ENCODE peak calls at places on chromosomes 6 and 20, in five cellular contexts. Q, V, X, D and K are unnamed samples.

GRCh38 chr6:33663028-33663427 is 41.9 kb downstream of the ITPR3 start:
- DNase-seq in D (no peak), Q (no peak), X (no peak), V (no peak), K (no peak)

GRCh38 chr20:11114382-11114781 is 440.6 kb upstream of the JAG1 start:
- DNase-seq in X (no peak), Q (no peak), V (no peak), D (no peak), K (no peak)

GRCh38 chr6:46815130-46815529 is 21.9 kb downstream of the MEP1A start:
- DNase-seq in Q (no peak), D (no peak), X (peak; percentile 67), V (no peak), K (no peak)

GRCh38 chr6:42434237-42434636 is 17.5 kb downstream of the TRERF1 start:
- DNase-seq in V (no peak), D (no peak), X (no peak), Q (no peak), K (no peak)

GRCh38 chr20:46746972-46747371 is 37.5 kb downstream of the SLC2A10 start:
- DNase-seq in X (peak; percentile 19), V (no peak), D (no peak), Q (no peak), K (no peak)

GRCh38 chr6:137493218-137494038 is 766 bp downstream of the OLIG3 start:
- DNase-seq in X (no peak), Q (no peak), V (peak; percentile 57), D (no peak), K (peak; percentile 86)

GRCh38 chr20:38302721-38303120 is 1.2 kb upstream of the BPI start:
- DNase-seq in V (no peak), X (no peak), Q (no peak), D (no peak), K (peak; percentile 74)

GRCh38 chr6:118506071-118506638 is 41.9 kb upstream of the PLN start:
- DNase-seq in D (no peak), Q (no peak), X (no peak), V (no peak), K (no peak)

GRCh38 chr6:95387845-95388244 is 189.5 kb upstream of the MANEA start:
- DNase-seq in Q (no peak), D (no peak), X (no peak), V (no peak), K (no peak)

GRCh38 chr6:626236-626635 is 30.7 kb downstream of the HUS1B start:
- DNase-seq in V (no peak), X (no peak), D (no peak), Q (no peak), K (no peak)

GRCh38 chr6:30793521-30794194 is 49.3 kb upstream of the IER3 start:
- DNase-seq in X (no peak), Q (peak; percentile 57), D (no peak), V (no peak), K (no peak)

GRCh38 chr6:149860834-149861602 is 3.1 kb downstream of the LRP11 start:
- DNase-seq in Q (no peak), D (no peak), V (no peak), X (no peak), K (no peak)

GRCh38 chr6:129398764-129399163 is 311.2 kb downstream of the ARHGAP18 start:
- DNase-seq in X (no peak), Q (no peak), D (no peak), V (no peak), K (no peak)

GRCh38 chr6:53378208-53378607 is 29.5 kb upstream of the ELOVL5 start:
- DNase-seq in X (no peak), V (no peak), Q (no peak), D (no peak), K (no peak)

GRCh38 chr6:28474441-28475219 is 31.3 kb upstream of the ZSCAN23 start:
- DNase-seq in D (no peak), Q (peak; percentile 76), X (no peak), V (no peak), K (peak; percentile 65)

GRCh38 chr6:130906736-130907381 is 79.7 kb downstream of the SMLR1 start:
- DNase-seq in Q (no peak), X (no peak), V (no peak), D (no peak), K (no peak)

GRCh38 chr6:151992091-151992490 is 184.6 kb downstream of the ESR1 start:
- DNase-seq in Q (no peak), X (no peak), D (no peak), V (no peak), K (no peak)

GRCh38 chr6:162421004-162421403 is 306.6 kb downstream of the PRKN start:
- DNase-seq in Q (no peak), X (no peak), V (no peak), D (no peak), K (no peak)

GRCh38 chr6:118980063-118980462 is 45.1 kb upstream of the MCM9 start:
- DNase-seq in V (no peak), Q (no peak), X (peak; percentile 9), D (peak; percentile 31), K (no peak)

GRCh38 chr6:116557863-116558262 is 4.3 kb downstream of the CALHM4 start:
- DNase-seq in Q (no peak), X (no peak), V (no peak), D (peak; percentile 73), K (no peak)

GRCh38 chr20:41133709-41134361 is 3.5 kb upstream of the PLCG1 start:
- DNase-seq in X (peak; percentile 9), Q (peak; percentile 94), V (no peak), D (no peak), K (no peak)

GRCh38 chr20:54025166-54025835 is 45.1 kb downstream of the BCAS1 start:
- DNase-seq in X (no peak), Q (no peak), D (no peak), V (no peak), K (peak; percentile 50)

GRCh38 chr6:24683297-24684296 is 16.7 kb downstream of the ACOT13 start:
- DNase-seq in Q (no peak), V (no peak), D (no peak), X (no peak), K (peak; percentile 13)

GRCh38 chr6:170206317-170206621 is 84.6 kb downstream of the DLL1 start:
- DNase-seq in V (no peak), D (no peak), X (no peak), Q (no peak), K (no peak)

GRCh38 chr20:33954504-33954903 is 39.2 kb upstream of the RALY start:
- DNase-seq in V (no peak), X (no peak), D (no peak), Q (no peak), K (no peak)

GRCh38 chr20:39042279-39043150 is 80.4 kb downstream of the DHX35 start:
- DNase-seq in Q (no peak), V (no peak), X (no peak), D (no peak), K (no peak)

GRCh38 chr20:8670900-8671229 is 398.0 kb upstream of the PLCB4 start:
- DNase-seq in D (no peak), X (no peak), V (no peak), Q (no peak), K (no peak)

GRCh38 chr6:32436995-32437836 is 2.5 kb upstream of the HLA-DRA start:
- DNase-seq in V (no peak), D (no peak), Q (peak; percentile 95), X (no peak), K (no peak)

GRCh38 chr20:4167261-4168004 is 152.1 kb upstream of the RNF24 start:
- DNase-seq in D (no peak), V (no peak), X (no peak), Q (no peak), K (peak; percentile 89)

GRCh38 chr6:83176256-83176655 is 16.8 kb downstream of the PGM3 start:
- DNase-seq in Q (no peak), X (no peak), V (no peak), D (no peak), K (no peak)
- H3K36me3 ChIP-seq in Q (peaks cover 16% of the 10 kb centered on the region), X (no peaks in the 10 kb centered on the region), V (no peaks in the 10 kb centered on the region), D (peaks cover 64% of the 10 kb centered on the region), K (peaks cover 27% of the 10 kb centered on the region)

GRCh38 chr20:51456511-51457280 is 85.8 kb downstream of the NFATC2 start:
- DNase-seq in Q (no peak), D (peak; percentile 96), V (peak; percentile 89), X (peak; percentile 89), K (peak; percentile 78)

GRCh38 chr20:51454250-51454865 is 88.2 kb downstream of the NFATC2 start:
- DNase-seq in V (no peak), D (no peak), X (no peak), Q (no peak), K (no peak)

GRCh38 chr20:51458751-51459439 is 83.6 kb downstream of the NFATC2 start:
- DNase-seq in Q (no peak), X (no peak), D (no peak), V (no peak), K (no peak)

GRCh38 chr20:51460163-51460562 is 82.4 kb downstream of the NFATC2 start:
- DNase-seq in Q (no peak), X (no peak), D (no peak), V (no peak), K (no peak)

GRCh38 chr20:51457281-51457932 is 85.1 kb downstream of the NFATC2 start:
- DNase-seq in Q (no peak), D (peak; percentile 73), V (peak; percentile 76), X (no peak), K (no peak)
- H3K36me3 ChIP-seq in Q (peaks cover 6% of the 10 kb centered on the region), D (no peaks in the 10 kb centered on the region), V (no peaks in the 10 kb centered on the region), X (no peaks in the 10 kb centered on the region), K (no peaks in the 10 kb centered on the region)

GRCh38 chr20:62282103-62282502 is 20.7 kb upstream of the ADRM1 start:
- DNase-seq in X (no peak), V (no peak), D (no peak), Q (no peak), K (no peak)

GRCh38 chr20:62284448-62284847 is 18.3 kb upstream of the ADRM1 start:
- DNase-seq in X (no peak), V (no peak), Q (no peak), D (no peak), K (no peak)

GRCh38 chr20:62282877-62283503 is 19.8 kb upstream of the ADRM1 start:
- DNase-seq in V (peak; percentile 35), X (no peak), D (peak; percentile 80), Q (no peak), K (no peak)

GRCh38 chr20:62280303-62280702 is 22.5 kb upstream of the ADRM1 start:
- DNase-seq in V (no peak), X (no peak), D (no peak), Q (no peak), K (no peak)

GRCh38 chr20:62281161-62281933 is 21.4 kb upstream of the ADRM1 start:
- DNase-seq in X (no peak), V (no peak), Q (no peak), D (no peak), K (no peak)
- H3K36me3 ChIP-seq in X (no peaks in the 10 kb centered on the region), V (peaks cover 26% of the 10 kb centered on the region), Q (peaks cover 20% of the 10 kb centered on the region), D (peaks cover 63% of the 10 kb centered on the region), K (peaks cover 26% of the 10 kb centered on the region)

DNA sequence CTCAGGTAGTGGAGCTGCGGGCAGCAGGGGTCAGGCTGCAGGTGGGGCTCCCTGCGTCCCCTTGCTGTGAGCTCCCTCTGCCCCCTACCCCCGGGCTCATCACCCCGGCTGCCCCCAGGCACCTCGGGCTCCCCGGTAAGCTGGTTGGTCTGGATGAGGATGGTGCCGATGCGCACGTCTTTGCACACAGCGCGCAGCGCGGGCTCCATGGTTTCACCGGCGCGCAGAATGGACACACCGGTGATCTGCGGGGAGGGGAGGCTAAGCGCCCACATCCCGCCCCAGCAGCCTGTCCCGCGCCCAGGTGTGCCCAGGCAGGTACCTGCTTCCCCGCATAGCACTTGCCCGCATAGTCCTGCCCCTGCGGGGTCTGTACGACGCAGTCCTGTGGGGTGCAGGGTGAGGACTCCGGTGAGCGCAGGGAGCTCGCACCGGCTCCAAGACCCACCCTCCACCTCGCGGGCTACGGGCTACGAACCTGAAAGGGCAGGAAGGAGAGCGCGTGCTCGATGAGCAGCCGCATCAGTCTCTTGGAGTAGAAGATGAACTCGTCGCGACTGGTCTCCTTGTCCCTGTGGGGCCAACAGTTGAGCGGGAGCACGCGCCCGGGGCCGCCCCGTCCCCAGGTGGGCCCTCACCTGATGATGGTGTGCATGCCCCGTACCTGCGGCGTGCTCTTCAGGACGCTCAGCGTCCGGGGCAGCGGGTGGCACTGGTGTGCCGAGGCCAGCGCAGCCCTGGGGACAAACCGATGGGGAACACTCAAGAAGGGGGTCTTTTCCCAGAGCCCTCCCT is 15.5 kb downstream of the UCKL1 start:
- DNase-seq in Q (no peak), D (peak; percentile 17), V (peak; percentile 57), X (no peak), K (no peak)
- H3K36me3 ChIP-seq in Q (peaks cover 16% of the 10 kb centered on the region), D (peaks cover 59% of the 10 kb centered on the region), V (no peaks in the 10 kb centered on the region), X (no peaks in the 10 kb centered on the region), K (peaks cover 12% of the 10 kb centered on the region)